ENCODE peak calls at places on chromosomes 3 and 15, in six cellular contexts. O is IMR-90, S is body of pancreas, F is small intestine, E is esophagus muscularis mucosa, D is neural progenitor cell. Q is an unnamed sample.
A peak's percentile ranks its signal among the peaks of the same experiment; 100 is the strongest.

GRCh38 chr3:53820756-53821580 is 25.3 kb downstream of the CHDH start:
- DNase-seq in O (no peak), S (no peak), F (no peak), E (no peak), D (no peak), Q (no peak)

GRCh38 chr3:53044371-53045106 is 1.3 kb downstream of the SFMBT1 start:
- DNase-seq in O (peak; percentile 40), S (no peak), F (peak; percentile 29), E (no peak), D (no peak), Q (peak; percentile 96)

GRCh38 chr3:28922376-28922775 is 358.5 kb upstream of the RBMS3 start:
- DNase-seq in O (no peak), S (no peak), F (no peak), E (no peak), D (no peak), Q (no peak)

GRCh38 chr3:40267940-40268707 is 41.4 kb upstream of the EIF1B start:
- DNase-seq in O (no peak), S (no peak), F (peak; percentile 60), E (no peak), D (no peak), Q (no peak)

GRCh38 chr15:34754171-34754580 is 622 bp downstream of the GJD2 start:
- DNase-seq in O (no peak), S (no peak), F (no peak), E (no peak), D (peak; percentile 23), Q (no peak)

GRCh38 chr15:38075466-38075865 is 141.0 kb downstream of the TMCO5A start:
- DNase-seq in O (no peak), S (no peak), F (no peak), E (no peak), D (no peak), Q (no peak)

GRCh38 chr3:173894-174293 is 22.7 kb upstream of the CHL1 start:
- DNase-seq in O (peak; percentile 0), S (no peak), F (peak; percentile 21), E (no peak), D (no peak), Q (no peak)

GRCh38 chr15:48494646-48495045 is 150.9 kb downstream of the FBN1 start:
- DNase-seq in O (peak; percentile 31), S (no peak), F (no peak), E (no peak), D (no peak), Q (no peak)

GRCh38 chr3:69739204-69740102 is at the start of gene MITF:
- DNase-seq in O (peak; percentile 88), S (peak; percentile 89), F (peak; percentile 86), E (peak; percentile 97), D (peak; percentile 90), Q (peak; percentile 98)

GRCh38 chr3:146953523-146954125 is 348.5 kb upstream of the PLSCR5 start:
- DNase-seq in O (peak; percentile 1), S (no peak), F (no peak), E (no peak), D (peak; percentile 57), Q (peak; percentile 41)

GRCh38 chr15:42148808-42149492 is 7.5 kb downstream of the PLA2G4F start:
- DNase-seq in O (no peak), S (peak; percentile 2), F (no peak), E (no peak), D (no peak), Q (peak; percentile 84)

GRCh38 chr3:49278548-49278947 is 1.5 kb upstream of the C3orf62 start:
- DNase-seq in O (no peak), S (no peak), F (no peak), E (no peak), D (no peak), Q (no peak)

GRCh38 chr3:127424766-127425504 is 137.1 kb upstream of the PRR20G start:
- DNase-seq in O (no peak), S (no peak), F (no peak), E (peak; percentile 88), D (no peak), Q (no peak)

GRCh38 chr15:87829651-87830050 is 426.9 kb downstream of the NTRK3 start:
- DNase-seq in O (no peak), S (no peak), F (no peak), E (peak; percentile 79), D (no peak), Q (no peak)

GRCh38 chr3:99871231-99871898 is 53.7 kb downstream of the CMSS1 start:
- DNase-seq in O (no peak), S (no peak), F (peak; percentile 86), E (no peak), D (no peak), Q (no peak)

GRCh38 chr3:107943350-107943749 is 147.5 kb downstream of the CD47 start:
- DNase-seq in O (no peak), S (no peak), F (no peak), E (peak; percentile 64), D (no peak), Q (no peak)

GRCh38 chr15:67784057-67784781 is 41.1 kb upstream of the SKOR1 start:
- DNase-seq in O (no peak), S (no peak), F (peak; percentile 18), E (peak; percentile 55), D (no peak), Q (no peak)

GRCh38 chr3:195458188-195458800 is 15.5 kb upstream of the ACAP2 start:
- DNase-seq in O (peak; percentile 28), S (no peak), F (peak; percentile 80), E (no peak), D (no peak), Q (peak; percentile 64)

GRCh38 chr3:72487078-72487765 is 361.0 kb downstream of the SHQ1 start:
- DNase-seq in O (peak; percentile 85), S (peak; percentile 45), F (no peak), E (peak; percentile 93), D (no peak), Q (peak; percentile 82)

GRCh38 chr3:145266368-145266767 is 894.6 kb downstream of the PLOD2 start:
- DNase-seq in O (no peak), S (no peak), F (no peak), E (no peak), D (peak; percentile 29), Q (no peak)

GRCh38 chr3:187746479-187747335 is 1.4 kb upstream of the BCL6 start:
- DNase-seq in O (peak; percentile 49), S (no peak), F (no peak), E (no peak), D (peak; percentile 69), Q (no peak)

GRCh38 chr3:172040078-172040975 is 949 bp downstream of the FNDC3B start:
- DNase-seq in O (peak; percentile 86), S (peak; percentile 88), F (peak; percentile 50), E (no peak), D (peak; percentile 86), Q (peak; percentile 97)

GRCh38 chr15:73809728-73810501 is 56.8 kb upstream of the INSYN1 start:
- DNase-seq in O (no peak), S (no peak), F (no peak), E (no peak), D (no peak), Q (no peak)

GRCh38 chr3:184822081-184822480 is 10.1 kb downstream of the VPS8 start:
- DNase-seq in O (no peak), S (no peak), F (no peak), E (no peak), D (no peak), Q (no peak)

GRCh38 chr15:60006808-60007346 is 2.8 kb downstream of the FOXB1 start:
- DNase-seq in O (no peak), S (no peak), F (no peak), E (no peak), D (peak; percentile 42), Q (peak; percentile 49)

GRCh38 chr3:128369881-128370642 is 96.6 kb downstream of the DNAJB8 start:
- DNase-seq in O (no peak), S (no peak), F (no peak), E (no peak), D (no peak), Q (peak; percentile 63)

GRCh38 chr3:52857870-52858269 is 23.1 kb upstream of the MUSTN1 start:
- DNase-seq in O (no peak), S (no peak), F (no peak), E (no peak), D (no peak), Q (no peak)

GRCh38 chr3:121883507-121883906 is 10.7 kb upstream of the SLC15A2 start:
- DNase-seq in O (peak; percentile 8), S (no peak), F (peak; percentile 3), E (no peak), D (peak; percentile 49), Q (peak; percentile 27)

GRCh38 chr3:31370093-31370666 is 162.5 kb upstream of the STT3B start:
- DNase-seq in O (peak; percentile 13), S (no peak), F (no peak), E (no peak), D (no peak), Q (no peak)

DNA sequence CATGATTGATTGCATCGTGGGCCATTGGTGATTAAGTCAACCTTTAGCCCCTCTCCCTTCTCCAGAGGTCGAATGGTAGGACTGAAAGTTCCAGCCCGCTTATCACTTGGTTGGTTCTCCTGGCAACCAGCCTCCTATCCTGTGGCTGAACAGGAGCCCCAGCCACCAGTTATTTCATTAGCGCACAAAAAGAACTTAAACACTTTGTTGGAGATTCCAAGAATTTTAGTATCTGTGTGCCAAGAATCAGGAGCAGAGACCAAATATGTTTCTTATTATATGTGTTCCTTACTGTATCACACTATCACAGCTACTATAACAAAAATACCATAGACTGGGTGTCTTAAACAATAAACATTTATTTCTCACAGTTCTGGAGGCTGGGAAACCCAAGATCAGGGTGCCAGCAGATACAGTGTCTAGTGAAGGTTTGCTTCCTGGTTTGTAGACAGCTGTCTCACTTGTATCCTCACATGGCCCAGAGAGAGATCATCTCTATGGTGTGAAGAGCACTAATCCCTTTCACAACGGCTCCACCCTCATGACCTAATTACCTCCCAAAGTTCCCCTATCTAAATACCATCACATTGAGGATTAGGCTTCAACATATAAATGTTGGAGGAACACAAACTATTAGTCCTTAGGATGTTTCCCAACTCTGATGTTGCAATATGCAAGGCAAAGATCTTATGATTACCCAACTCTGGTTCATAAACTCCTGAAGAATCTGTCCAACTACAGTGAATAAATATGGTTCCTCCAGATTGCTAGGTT is 30.5 kb upstream of the APH1B start:
- DNase-seq in O (peak; percentile 91), S (no peak), F (peak; percentile 33), E (no peak), D (no peak), Q (no peak)
- H3K4me1 ChIP-seq in O (peaks cover 19% of the 10 kb centered on the region), S (no peaks in the 10 kb centered on the region), F (peaks cover 7% of the 10 kb centered on the region), E (peaks cover 54% of the 10 kb centered on the region), D (peaks cover 6% of the 10 kb centered on the region), Q (peaks cover 66% of the 10 kb centered on the region)

GRCh38 chr3:158725348-158725966 is 6.8 kb downstream of the RARRES1 start:
- DNase-seq in O (peak; percentile 100), S (no peak), F (peak; percentile 54), E (no peak), D (no peak), Q (peak; percentile 96)
- H3K4me1 ChIP-seq in O (peaks cover 34% of the 10 kb centered on the region), S (no peaks in the 10 kb centered on the region), F (peaks cover 13% of the 10 kb centered on the region), E (peaks cover 42% of the 10 kb centered on the region), D (no peaks in the 10 kb centered on the region), Q (peaks cover 58% of the 10 kb centered on the region)

GRCh38 chr15:74913041-74913440 is 6.4 kb upstream of the FAM219B start:
- DNase-seq in O (peak; percentile 62), S (no peak), F (no peak), E (no peak), D (no peak), Q (peak; percentile 78)

GRCh38 chr15:74920472-74920871 is 13.8 kb upstream of the FAM219B start:
- DNase-seq in O (no peak), S (no peak), F (no peak), E (no peak), D (no peak), Q (no peak)

GRCh38 chr15:74917676-74918075 is 11.0 kb upstream of the FAM219B start:
- DNase-seq in O (peak; percentile 8), S (no peak), F (no peak), E (no peak), D (no peak), Q (no peak)
- H3K4me1 ChIP-seq in O (peaks cover 5% of the 10 kb centered on the region), S (no peaks in the 10 kb centered on the region), F (no peaks in the 10 kb centered on the region), E (no peaks in the 10 kb centered on the region), D (no peaks in the 10 kb centered on the region), Q (no peaks in the 10 kb centered on the region)

GRCh38 chr3:190193210-190193609 is 72.5 kb upstream of the P3H2 start:
- DNase-seq in O (peak; percentile 61), S (no peak), F (no peak), E (no peak), D (no peak), Q (no peak)
- H3K4me1 ChIP-seq in O (peaks cover 7% of the 10 kb centered on the region), S (no peaks in the 10 kb centered on the region), F (no peaks in the 10 kb centered on the region), E (no peaks in the 10 kb centered on the region), D (peaks cover 14% of the 10 kb centered on the region), Q (no peaks in the 10 kb centered on the region)

Q was measured in osteoblast.